ENCODE peak calls at places on chromosomes 1 and 21, in eight cellular contexts. One of them, this sample, is unnamed.

GRCh38 chr21:37695111-37695510 is 221.1 kb downstream of the KCNJ6 start:
- DNase-seq in heart left ventricle: no peak
- DNase-seq in suprapubic skin: no peak
- DNase-seq in astrocyte: no peak
- DNase-seq in esophagus muscularis mucosa: no peak
- DNase-seq in K562: no peak
- DNase-seq in breast epithelium: no peak
- DNase-seq in spleen: no peak
- DNase-seq in this sample: no peak

GRCh38 chr1:166489670-166490436 is 323.1 kb upstream of the FAM78B start:
- DNase-seq in astrocyte: no peak
- DNase-seq in breast epithelium: no peak
- DNase-seq in suprapubic skin: peak; percentile 55
- DNase-seq in esophagus muscularis mucosa: no peak
- DNase-seq in spleen: peak; percentile 82
- DNase-seq in K562: peak; percentile 56
- DNase-seq in heart left ventricle: no peak
- DNase-seq in this sample: peak; percentile 69

GRCh38 chr1:231534703-231535159 is 6.3 kb downstream of the TSNAX start:
- DNase-seq in spleen: no peak
- DNase-seq in K562: no peak
- DNase-seq in breast epithelium: no peak
- DNase-seq in suprapubic skin: no peak
- DNase-seq in astrocyte: no peak
- DNase-seq in heart left ventricle: no peak
- DNase-seq in esophagus muscularis mucosa: no peak
- DNase-seq in this sample: no peak

GRCh38 chr1:84247425-84248220 is 53.9 kb upstream of the SAMD13 start:
- DNase-seq in esophagus muscularis mucosa: no peak
- DNase-seq in heart left ventricle: no peak
- DNase-seq in K562: peak; percentile 9
- DNase-seq in astrocyte: peak; percentile 98
- DNase-seq in breast epithelium: no peak
- DNase-seq in suprapubic skin: no peak
- DNase-seq in spleen: no peak
- DNase-seq in this sample: peak; percentile 96

GRCh38 chr1:241525026-241525425 is 5.5 kb upstream of the FH start:
- DNase-seq in esophagus muscularis mucosa: no peak
- DNase-seq in K562: no peak
- DNase-seq in heart left ventricle: no peak
- DNase-seq in spleen: no peak
- DNase-seq in astrocyte: no peak
- DNase-seq in breast epithelium: no peak
- DNase-seq in suprapubic skin: no peak
- DNase-seq in this sample: no peak

GRCh38 chr1:243946946-243947345 is 96.9 kb upstream of the AKT3 start:
- DNase-seq in breast epithelium: no peak
- DNase-seq in heart left ventricle: no peak
- DNase-seq in K562: peak; percentile 34
- DNase-seq in esophagus muscularis mucosa: peak; percentile 80
- DNase-seq in spleen: no peak
- DNase-seq in astrocyte: no peak
- DNase-seq in suprapubic skin: no peak
- DNase-seq in this sample: no peak

GRCh38 chr1:7684132-7684531 is 87.0 kb upstream of the VAMP3 start:
- DNase-seq in heart left ventricle: peak; percentile 19
- DNase-seq in breast epithelium: no peak
- DNase-seq in suprapubic skin: no peak
- DNase-seq in spleen: no peak
- DNase-seq in esophagus muscularis mucosa: no peak
- DNase-seq in astrocyte: no peak
- DNase-seq in K562: no peak
- DNase-seq in this sample: no peak

GRCh38 chr1:246091477-246091876 is 415.6 kb downstream of the SMYD3 start:
- DNase-seq in spleen: no peak
- DNase-seq in suprapubic skin: no peak
- DNase-seq in astrocyte: peak; percentile 45
- DNase-seq in heart left ventricle: no peak
- DNase-seq in breast epithelium: no peak
- DNase-seq in K562: no peak
- DNase-seq in esophagus muscularis mucosa: no peak
- DNase-seq in this sample: no peak

GRCh38 chr1:198966519-198966918 is 327.7 kb downstream of the PTPRC start:
- DNase-seq in astrocyte: no peak
- DNase-seq in esophagus muscularis mucosa: no peak
- DNase-seq in spleen: peak; percentile 63
- DNase-seq in K562: no peak
- DNase-seq in breast epithelium: no peak
- DNase-seq in suprapubic skin: no peak
- DNase-seq in heart left ventricle: no peak
- DNase-seq in this sample: no peak

GRCh38 chr21:29465528-29465927 is 166.8 kb downstream of the BACH1 start:
- DNase-seq in spleen: no peak
- DNase-seq in esophagus muscularis mucosa: no peak
- DNase-seq in astrocyte: no peak
- DNase-seq in K562: no peak
- DNase-seq in heart left ventricle: no peak
- DNase-seq in breast epithelium: no peak
- DNase-seq in suprapubic skin: no peak
- DNase-seq in this sample: no peak

GRCh38 chr1:85911742-85912141 is 203.5 kb upstream of the ZNHIT6 start:
- DNase-seq in astrocyte: no peak
- DNase-seq in esophagus muscularis mucosa: no peak
- DNase-seq in K562: no peak
- DNase-seq in spleen: no peak
- DNase-seq in heart left ventricle: no peak
- DNase-seq in suprapubic skin: no peak
- DNase-seq in breast epithelium: no peak
- DNase-seq in this sample: no peak

GRCh38 chr1:205535866-205536758 is 31.6 kb downstream of the CDK18 start:
- DNase-seq in astrocyte: no peak
- DNase-seq in breast epithelium: no peak
- DNase-seq in heart left ventricle: no peak
- DNase-seq in suprapubic skin: peak; percentile 48
- DNase-seq in spleen: peak; percentile 20
- DNase-seq in esophagus muscularis mucosa: no peak
- DNase-seq in K562: no peak
- DNase-seq in this sample: no peak

DNA sequence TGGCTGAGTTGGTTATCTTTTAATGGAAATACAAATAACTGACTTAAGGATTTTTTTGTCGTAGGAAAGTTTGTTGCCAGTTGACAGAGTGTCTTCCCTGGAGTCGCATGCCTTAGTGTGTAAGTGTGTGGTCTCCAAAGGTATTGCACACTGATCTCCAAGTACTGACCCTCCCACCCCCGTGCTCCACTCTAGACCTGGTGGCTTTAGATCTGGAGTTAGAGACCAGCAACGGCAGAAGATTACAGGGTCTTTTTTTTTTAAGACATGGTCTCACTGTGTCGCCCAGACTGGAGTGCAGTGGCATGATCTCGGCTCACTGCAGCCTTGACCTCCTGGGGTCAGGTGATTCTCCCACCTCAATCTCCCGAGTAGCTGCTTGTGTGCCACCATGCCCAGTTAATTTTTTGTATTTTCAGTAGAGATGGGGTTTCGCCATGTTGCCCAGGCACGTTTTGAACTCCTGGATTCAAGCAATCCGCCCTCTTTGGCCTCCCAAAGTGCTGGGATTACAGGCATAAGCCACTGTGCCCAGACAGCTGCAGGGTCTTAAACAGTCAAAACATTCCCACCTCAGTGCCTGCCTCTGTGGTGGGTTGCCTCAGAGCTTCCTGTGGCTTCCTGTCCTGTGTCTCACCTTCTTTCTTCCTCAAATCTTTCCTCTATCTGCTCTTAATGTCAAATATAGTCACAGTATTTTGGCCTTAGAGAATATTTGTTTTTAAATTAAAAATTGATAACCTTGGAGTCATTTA is 6.9 kb downstream of the TRAPPC10 start:
- DNase-seq in K562: peak; percentile 58
- DNase-seq in heart left ventricle: no peak
- DNase-seq in esophagus muscularis mucosa: no peak
- DNase-seq in astrocyte: no peak
- DNase-seq in suprapubic skin: peak; percentile 20
- DNase-seq in spleen: no peak
- DNase-seq in breast epithelium: no peak
- DNase-seq in this sample: no peak
- H3K4me3 ChIP-seq in K562: no peak overlapping the region
- H3K4me3 ChIP-seq in heart left ventricle: no peak overlapping the region
- H3K4me3 ChIP-seq in esophagus muscularis mucosa: no peak overlapping the region
- H3K4me3 ChIP-seq in astrocyte: no peak overlapping the region
- H3K4me3 ChIP-seq in suprapubic skin: no peak overlapping the region
- H3K4me3 ChIP-seq in spleen: no peak overlapping the region
- H3K4me3 ChIP-seq in breast epithelium: no peak overlapping the region
- H3K4me3 ChIP-seq in this sample: no peak overlapping the region

GRCh38 chr1:216883518-216883917 is 160.3 kb upstream of the ESRRG start:
- DNase-seq in esophagus muscularis mucosa: no peak
- DNase-seq in astrocyte: no peak
- DNase-seq in heart left ventricle: no peak
- DNase-seq in K562: no peak
- DNase-seq in breast epithelium: no peak
- DNase-seq in suprapubic skin: no peak
- DNase-seq in spleen: no peak
- DNase-seq in this sample: no peak
- TF ChIP-seq CTCF in esophagus muscularis mucosa: no peak
- TF ChIP-seq CTCF in astrocyte: no peak
- TF ChIP-seq CTCF in heart left ventricle: no peak
- TF ChIP-seq CTCF in K562: no peak
- TF ChIP-seq CTCF in breast epithelium: no peak
- TF ChIP-seq CTCF in suprapubic skin: no peak
- TF ChIP-seq CTCF in spleen: no peak
- TF ChIP-seq CTCF in this sample: no peak

GRCh38 chr1:24275510-24275909 is 43.6 kb upstream of the GRHL3 start:
- DNase-seq in breast epithelium: no peak
- DNase-seq in esophagus muscularis mucosa: no peak
- DNase-seq in heart left ventricle: no peak
- DNase-seq in spleen: no peak
- DNase-seq in suprapubic skin: no peak
- DNase-seq in K562: no peak
- DNase-seq in astrocyte: peak; percentile 88
- DNase-seq in this sample: no peak

GRCh38 chr1:24276791-24277190 is 42.4 kb upstream of the GRHL3 start:
- DNase-seq in spleen: no peak
- DNase-seq in esophagus muscularis mucosa: no peak
- DNase-seq in suprapubic skin: no peak
- DNase-seq in K562: no peak
- DNase-seq in astrocyte: no peak
- DNase-seq in breast epithelium: no peak
- DNase-seq in heart left ventricle: no peak
- DNase-seq in this sample: no peak

GRCh38 chr1:24278726-24279125 is 40.4 kb upstream of the GRHL3 start:
- DNase-seq in esophagus muscularis mucosa: no peak
- DNase-seq in K562: no peak
- DNase-seq in spleen: no peak
- DNase-seq in astrocyte: no peak
- DNase-seq in breast epithelium: no peak
- DNase-seq in heart left ventricle: no peak
- DNase-seq in suprapubic skin: no peak
- DNase-seq in this sample: no peak

GRCh38 chr1:24279590-24280232 is 39.4 kb upstream of the GRHL3 start:
- DNase-seq in heart left ventricle: no peak
- DNase-seq in suprapubic skin: no peak
- DNase-seq in K562: no peak
- DNase-seq in spleen: no peak
- DNase-seq in astrocyte: no peak
- DNase-seq in breast epithelium: no peak
- DNase-seq in esophagus muscularis mucosa: no peak
- DNase-seq in this sample: no peak

DNA sequence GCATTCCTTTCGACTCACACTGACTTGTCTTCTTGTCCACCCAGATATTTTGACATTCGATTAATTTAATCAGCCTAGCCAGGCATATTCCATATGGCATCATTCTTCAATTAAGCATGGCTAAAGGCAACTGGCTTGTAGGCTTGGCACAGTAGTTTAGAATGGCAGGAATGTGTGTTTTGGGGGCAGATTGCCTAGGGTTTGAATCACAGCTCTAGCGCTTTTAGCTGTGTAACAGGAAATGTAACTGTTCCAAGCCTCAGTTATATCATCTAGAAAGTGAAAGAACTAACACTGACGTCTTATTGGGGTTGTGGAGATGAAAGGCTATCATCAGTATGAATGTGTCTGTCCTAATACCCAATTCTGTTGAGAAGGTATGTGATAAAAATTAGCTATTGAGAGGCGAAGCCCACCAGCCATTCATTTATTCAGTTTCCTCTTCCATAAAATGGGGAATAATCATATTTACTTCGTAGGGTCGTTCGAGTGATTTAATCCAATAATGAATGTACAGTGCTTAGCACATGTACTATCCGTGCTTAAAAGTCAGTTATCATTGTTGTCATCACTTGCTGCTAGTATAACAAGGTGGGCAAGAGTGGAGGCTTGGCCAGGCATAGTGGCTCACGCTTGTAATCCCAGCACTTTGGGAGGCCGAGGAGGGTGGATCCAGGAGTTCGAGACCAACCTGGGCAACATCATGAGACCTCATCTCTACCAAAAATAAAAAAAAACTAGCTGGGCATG is 41.6 kb upstream of the GRHL3 start:
- DNase-seq in breast epithelium: no peak
- DNase-seq in esophagus muscularis mucosa: no peak
- DNase-seq in spleen: no peak
- DNase-seq in K562: no peak
- DNase-seq in suprapubic skin: no peak
- DNase-seq in astrocyte: peak; percentile 89
- DNase-seq in heart left ventricle: no peak
- DNase-seq in this sample: peak; percentile 70
- H3K4me3 ChIP-seq in breast epithelium: no peak overlapping the region
- H3K4me3 ChIP-seq in esophagus muscularis mucosa: no peak overlapping the region
- H3K4me3 ChIP-seq in spleen: peak overlapping the region; percentile 12
- H3K4me3 ChIP-seq in K562: no peak overlapping the region
- H3K4me3 ChIP-seq in suprapubic skin: no peak overlapping the region
- H3K4me3 ChIP-seq in astrocyte: no peak overlapping the region
- H3K4me3 ChIP-seq in heart left ventricle: no peak overlapping the region
- H3K4me3 ChIP-seq in this sample: no peak overlapping the region

GRCh38 chr1:168163670-168164069 is 15.1 kb upstream of the TIPRL start:
- DNase-seq in breast epithelium: no peak
- DNase-seq in K562: no peak
- DNase-seq in suprapubic skin: no peak
- DNase-seq in spleen: no peak
- DNase-seq in heart left ventricle: no peak
- DNase-seq in astrocyte: no peak
- DNase-seq in esophagus muscularis mucosa: peak; percentile 57
- DNase-seq in this sample: no peak

GRCh38 chr1:168164771-168165170 is 14.0 kb upstream of the TIPRL start:
- DNase-seq in esophagus muscularis mucosa: peak; percentile 29
- DNase-seq in astrocyte: no peak
- DNase-seq in suprapubic skin: no peak
- DNase-seq in K562: no peak
- DNase-seq in spleen: no peak
- DNase-seq in breast epithelium: no peak
- DNase-seq in heart left ventricle: no peak
- DNase-seq in this sample: no peak

GRCh38 chr1:168159979-168160378 is 18.8 kb upstream of the TIPRL start:
- DNase-seq in breast epithelium: no peak
- DNase-seq in suprapubic skin: no peak
- DNase-seq in heart left ventricle: no peak
- DNase-seq in K562: no peak
- DNase-seq in astrocyte: no peak
- DNase-seq in spleen: no peak
- DNase-seq in esophagus muscularis mucosa: no peak
- DNase-seq in this sample: no peak

GRCh38 chr1:168159251-168159650 is 19.5 kb upstream of the TIPRL start:
- DNase-seq in suprapubic skin: no peak
- DNase-seq in astrocyte: no peak
- DNase-seq in spleen: no peak
- DNase-seq in heart left ventricle: no peak
- DNase-seq in breast epithelium: no peak
- DNase-seq in K562: no peak
- DNase-seq in esophagus muscularis mucosa: no peak
- DNase-seq in this sample: no peak

GRCh38 chr1:168161459-168161858 is 17.3 kb upstream of the TIPRL start:
- DNase-seq in heart left ventricle: no peak
- DNase-seq in K562: peak; percentile 34
- DNase-seq in spleen: no peak
- DNase-seq in esophagus muscularis mucosa: peak; percentile 37
- DNase-seq in suprapubic skin: no peak
- DNase-seq in breast epithelium: no peak
- DNase-seq in astrocyte: no peak
- DNase-seq in this sample: no peak
- TF ChIP-seq CTCF in heart left ventricle: no peak
- TF ChIP-seq CTCF in K562: peak; percentile 53
- TF ChIP-seq CTCF in spleen: no peak
- TF ChIP-seq CTCF in esophagus muscularis mucosa: no peak
- TF ChIP-seq CTCF in suprapubic skin: no peak
- TF ChIP-seq CTCF in breast epithelium: no peak
- TF ChIP-seq CTCF in astrocyte: no peak
- TF ChIP-seq CTCF in this sample: no peak